ENCODE peak calls at places on chromosomes 1 and 21, in eight cellular contexts. One of them, this sample, is unnamed.

GRCh38 chr1:180964609-180965008 is 51.9 kb downstream of the KIAA1614 start:
- DNase-seq in hepatocyte: no peak
- DNase-seq in epithelial cell of esophagus: no peak
- DNase-seq in HepG2: no peak
- DNase-seq in endothelial cell: no peak
- DNase-seq in esophagus muscularis mucosa: no peak
- DNase-seq in AG10803: no peak
- DNase-seq in heart right ventricle: no peak
- DNase-seq in this sample: no peak

GRCh38 chr1:86773331-86774288 is 69.2 kb downstream of the SH3GLB1 start:
- DNase-seq in hepatocyte: no peak
- DNase-seq in epithelial cell of esophagus: peak; percentile 69
- DNase-seq in HepG2: peak; percentile 61
- DNase-seq in endothelial cell: no peak
- DNase-seq in esophagus muscularis mucosa: no peak
- DNase-seq in AG10803: no peak
- DNase-seq in heart right ventricle: no peak
- DNase-seq in this sample: no peak

GRCh38 chr1:31064115-31064514 is 1.4 kb downstream of the PUM1 start:
- DNase-seq in hepatocyte: no peak
- DNase-seq in epithelial cell of esophagus: no peak
- DNase-seq in HepG2: peak; percentile 89
- DNase-seq in endothelial cell: no peak
- DNase-seq in esophagus muscularis mucosa: no peak
- DNase-seq in AG10803: no peak
- DNase-seq in heart right ventricle: no peak
- DNase-seq in this sample: no peak

GRCh38 chr1:235783148-235783776 is 83.4 kb downstream of the LYST start:
- DNase-seq in hepatocyte: peak; percentile 53
- DNase-seq in epithelial cell of esophagus: peak; percentile 44
- DNase-seq in HepG2: peak; percentile 43
- DNase-seq in endothelial cell: no peak
- DNase-seq in esophagus muscularis mucosa: no peak
- DNase-seq in AG10803: peak; percentile 61
- DNase-seq in heart right ventricle: no peak
- DNase-seq in this sample: no peak

GRCh38 chr1:160636547-160636946 is 10.3 kb downstream of the SLAMF1 start:
- DNase-seq in hepatocyte: no peak
- DNase-seq in epithelial cell of esophagus: no peak
- DNase-seq in HepG2: no peak
- DNase-seq in endothelial cell: no peak
- DNase-seq in esophagus muscularis mucosa: no peak
- DNase-seq in AG10803: no peak
- DNase-seq in heart right ventricle: no peak
- DNase-seq in this sample: no peak

GRCh38 chr1:12528021-12528852 is 89.8 kb downstream of the DHRS3 start:
- DNase-seq in hepatocyte: peak; percentile 84
- DNase-seq in epithelial cell of esophagus: peak; percentile 14
- DNase-seq in HepG2: peak; percentile 98
- DNase-seq in endothelial cell: no peak
- DNase-seq in esophagus muscularis mucosa: no peak
- DNase-seq in AG10803: peak; percentile 89
- DNase-seq in heart right ventricle: no peak
- DNase-seq in this sample: no peak

GRCh38 chr1:225954753-225955152 is 13.7 kb upstream of the LEFTY2 start:
- DNase-seq in hepatocyte: no peak
- DNase-seq in epithelial cell of esophagus: no peak
- DNase-seq in HepG2: no peak
- DNase-seq in endothelial cell: no peak
- DNase-seq in esophagus muscularis mucosa: no peak
- DNase-seq in AG10803: no peak
- DNase-seq in heart right ventricle: no peak
- DNase-seq in this sample: no peak

GRCh38 chr1:33261344-33261743 is 5.1 kb downstream of the ZNF362 start:
- DNase-seq in hepatocyte: no peak
- DNase-seq in epithelial cell of esophagus: no peak
- DNase-seq in HepG2: no peak
- DNase-seq in endothelial cell: no peak
- DNase-seq in esophagus muscularis mucosa: no peak
- DNase-seq in AG10803: no peak
- DNase-seq in heart right ventricle: no peak
- DNase-seq in this sample: no peak

GRCh38 chr1:37622131-37622530 is 12.6 kb downstream of the RSPO1 start:
- DNase-seq in hepatocyte: no peak
- DNase-seq in epithelial cell of esophagus: no peak
- DNase-seq in HepG2: no peak
- DNase-seq in endothelial cell: no peak
- DNase-seq in esophagus muscularis mucosa: no peak
- DNase-seq in AG10803: no peak
- DNase-seq in heart right ventricle: no peak
- DNase-seq in this sample: no peak

GRCh38 chr1:60621524-60621923 is 460.8 kb upstream of the NFIA start:
- DNase-seq in hepatocyte: peak; percentile 14
- DNase-seq in epithelial cell of esophagus: no peak
- DNase-seq in HepG2: no peak
- DNase-seq in endothelial cell: no peak
- DNase-seq in esophagus muscularis mucosa: no peak
- DNase-seq in AG10803: no peak
- DNase-seq in heart right ventricle: no peak
- DNase-seq in this sample: no peak

GRCh38 chr1:93820554-93821411 is 58.2 kb downstream of the DNTTIP2 start:
- DNase-seq in hepatocyte: no peak
- DNase-seq in epithelial cell of esophagus: no peak
- DNase-seq in HepG2: no peak
- DNase-seq in endothelial cell: no peak
- DNase-seq in esophagus muscularis mucosa: peak; percentile 66
- DNase-seq in AG10803: no peak
- DNase-seq in heart right ventricle: no peak
- DNase-seq in this sample: no peak

GRCh38 chr1:29688477-29689365 is 452.4 kb downstream of the PTPRU start:
- DNase-seq in hepatocyte: peak; percentile 46
- DNase-seq in epithelial cell of esophagus: peak; percentile 53
- DNase-seq in HepG2: no peak
- DNase-seq in endothelial cell: no peak
- DNase-seq in esophagus muscularis mucosa: no peak
- DNase-seq in AG10803: peak; percentile 74
- DNase-seq in heart right ventricle: no peak
- DNase-seq in this sample: no peak

GRCh38 chr21:37593015-37593414 is 226.4 kb downstream of the DYRK1A start:
- DNase-seq in hepatocyte: no peak
- DNase-seq in epithelial cell of esophagus: no peak
- DNase-seq in HepG2: no peak
- DNase-seq in endothelial cell: peak; percentile 67
- DNase-seq in esophagus muscularis mucosa: peak; percentile 86
- DNase-seq in AG10803: no peak
- DNase-seq in heart right ventricle: no peak
- DNase-seq in this sample: no peak

GRCh38 chr1:41887365-41887764 is 31.4 kb downstream of the HIVEP3 start:
- DNase-seq in hepatocyte: no peak
- DNase-seq in epithelial cell of esophagus: no peak
- DNase-seq in HepG2: no peak
- DNase-seq in endothelial cell: no peak
- DNase-seq in esophagus muscularis mucosa: no peak
- DNase-seq in AG10803: no peak
- DNase-seq in heart right ventricle: no peak
- DNase-seq in this sample: no peak

GRCh38 chr1:223556414-223557124 is 108.9 kb downstream of the CAPN8 start:
- DNase-seq in hepatocyte: peak; percentile 55
- DNase-seq in epithelial cell of esophagus: peak; percentile 67
- DNase-seq in HepG2: peak; percentile 25
- DNase-seq in endothelial cell: peak; percentile 83
- DNase-seq in esophagus muscularis mucosa: no peak
- DNase-seq in AG10803: peak; percentile 3
- DNase-seq in heart right ventricle: no peak
- DNase-seq in this sample: peak; percentile 74

GRCh38 chr1:32886828-32887414 is 630 bp downstream of the HPCA start:
- DNase-seq in hepatocyte: no peak
- DNase-seq in epithelial cell of esophagus: no peak
- DNase-seq in HepG2: no peak
- DNase-seq in endothelial cell: no peak
- DNase-seq in esophagus muscularis mucosa: no peak
- DNase-seq in AG10803: no peak
- DNase-seq in heart right ventricle: no peak
- DNase-seq in this sample: no peak

GRCh38 chr1:234649432-234650081 is 39.6 kb upstream of the IRF2BP2 start:
- DNase-seq in hepatocyte: no peak
- DNase-seq in epithelial cell of esophagus: peak; percentile 68
- DNase-seq in HepG2: no peak
- DNase-seq in endothelial cell: no peak
- DNase-seq in esophagus muscularis mucosa: no peak
- DNase-seq in AG10803: peak; percentile 21
- DNase-seq in heart right ventricle: no peak
- DNase-seq in this sample: no peak

GRCh38 chr1:180609643-180610555 is 21.9 kb upstream of the XPR1 start:
- DNase-seq in hepatocyte: peak; percentile 33
- DNase-seq in epithelial cell of esophagus: peak; percentile 55
- DNase-seq in HepG2: no peak
- DNase-seq in endothelial cell: no peak
- DNase-seq in esophagus muscularis mucosa: no peak
- DNase-seq in AG10803: peak; percentile 83
- DNase-seq in heart right ventricle: no peak
- DNase-seq in this sample: no peak

GRCh38 chr1:53336146-53336545 is 8.3 kb upstream of the LRP8 start:
- DNase-seq in hepatocyte: no peak
- DNase-seq in epithelial cell of esophagus: no peak
- DNase-seq in HepG2: no peak
- DNase-seq in endothelial cell: no peak
- DNase-seq in esophagus muscularis mucosa: peak; percentile 75
- DNase-seq in AG10803: no peak
- DNase-seq in heart right ventricle: no peak
- DNase-seq in this sample: no peak

GRCh38 chr1:215720121-215720520 is 153.0 kb downstream of the KCTD3 start:
- DNase-seq in hepatocyte: no peak
- DNase-seq in epithelial cell of esophagus: no peak
- DNase-seq in HepG2: no peak
- DNase-seq in endothelial cell: no peak
- DNase-seq in esophagus muscularis mucosa: no peak
- DNase-seq in AG10803: peak; percentile 16
- DNase-seq in heart right ventricle: no peak
- DNase-seq in this sample: no peak

GRCh38 chr1:215114154-215114933 is 31.8 kb downstream of the KCNK2 start:
- DNase-seq in hepatocyte: no peak
- DNase-seq in epithelial cell of esophagus: peak; percentile 88
- DNase-seq in HepG2: no peak
- DNase-seq in endothelial cell: no peak
- DNase-seq in esophagus muscularis mucosa: no peak
- DNase-seq in AG10803: peak; percentile 89
- DNase-seq in heart right ventricle: no peak
- DNase-seq in this sample: no peak

GRCh38 chr1:62917314-62917713 is 133.4 kb downstream of the ATG4C start:
- DNase-seq in hepatocyte: no peak
- DNase-seq in epithelial cell of esophagus: no peak
- DNase-seq in HepG2: no peak
- DNase-seq in endothelial cell: no peak
- DNase-seq in esophagus muscularis mucosa: no peak
- DNase-seq in AG10803: no peak
- DNase-seq in heart right ventricle: no peak
- DNase-seq in this sample: no peak

GRCh38 chr1:62917805-62918204 is 133.9 kb downstream of the ATG4C start:
- DNase-seq in hepatocyte: no peak
- DNase-seq in epithelial cell of esophagus: no peak
- DNase-seq in HepG2: no peak
- DNase-seq in endothelial cell: no peak
- DNase-seq in esophagus muscularis mucosa: no peak
- DNase-seq in AG10803: no peak
- DNase-seq in heart right ventricle: no peak
- DNase-seq in this sample: no peak

GRCh38 chr1:62918706-62919105 is 134.8 kb downstream of the ATG4C start:
- DNase-seq in hepatocyte: no peak
- DNase-seq in epithelial cell of esophagus: no peak
- DNase-seq in HepG2: no peak
- DNase-seq in endothelial cell: no peak
- DNase-seq in esophagus muscularis mucosa: no peak
- DNase-seq in AG10803: no peak
- DNase-seq in heart right ventricle: no peak
- DNase-seq in this sample: no peak
- TF ChIP-seq CTCF in hepatocyte: no peak
- TF ChIP-seq CTCF in epithelial cell of esophagus: no peak
- TF ChIP-seq CTCF in HepG2: no peak
- TF ChIP-seq CTCF in endothelial cell: no peak
- TF ChIP-seq CTCF in esophagus muscularis mucosa: no peak
- TF ChIP-seq CTCF in AG10803: no peak
- TF ChIP-seq CTCF in heart right ventricle: no peak
- TF ChIP-seq CTCF in this sample: no peak

GRCh38 chr1:204746838-204747442 is 61.4 kb upstream of the LRRN2 start:
- DNase-seq in hepatocyte: peak; percentile 72
- DNase-seq in epithelial cell of esophagus: peak; percentile 59
- DNase-seq in HepG2: peak; percentile 40
- DNase-seq in endothelial cell: peak; percentile 63
- DNase-seq in esophagus muscularis mucosa: peak; percentile 86
- DNase-seq in AG10803: peak; percentile 43
- DNase-seq in heart right ventricle: no peak
- DNase-seq in this sample: peak; percentile 68
- TF ChIP-seq CTCF in hepatocyte: peak; percentile 74
- TF ChIP-seq CTCF in epithelial cell of esophagus: peak; percentile 98
- TF ChIP-seq CTCF in HepG2: peak; percentile 71
- TF ChIP-seq CTCF in endothelial cell: peak; percentile 93
- TF ChIP-seq CTCF in esophagus muscularis mucosa: peak; percentile 97
- TF ChIP-seq CTCF in AG10803: peak; percentile 98
- TF ChIP-seq CTCF in heart right ventricle: peak; percentile 86
- TF ChIP-seq CTCF in this sample: peak; percentile 96

GRCh38 chr1:80245813-80246212 is 1239.3 kb upstream of the ADGRL4 start:
- DNase-seq in hepatocyte: no peak
- DNase-seq in epithelial cell of esophagus: no peak
- DNase-seq in HepG2: no peak
- DNase-seq in endothelial cell: no peak
- DNase-seq in esophagus muscularis mucosa: no peak
- DNase-seq in AG10803: no peak
- DNase-seq in heart right ventricle: no peak
- DNase-seq in this sample: no peak
- TF ChIP-seq CTCF in hepatocyte: no peak
- TF ChIP-seq CTCF in epithelial cell of esophagus: no peak
- TF ChIP-seq CTCF in HepG2: no peak
- TF ChIP-seq CTCF in endothelial cell: no peak
- TF ChIP-seq CTCF in esophagus muscularis mucosa: no peak
- TF ChIP-seq CTCF in AG10803: no peak
- TF ChIP-seq CTCF in heart right ventricle: no peak
- TF ChIP-seq CTCF in this sample: no peak

GRCh38 chr1:15424146-15424667 is 14.0 kb upstream of the CTRC start:
- DNase-seq in hepatocyte: peak; percentile 73
- DNase-seq in epithelial cell of esophagus: no peak
- DNase-seq in HepG2: no peak
- DNase-seq in endothelial cell: no peak
- DNase-seq in esophagus muscularis mucosa: no peak
- DNase-seq in AG10803: no peak
- DNase-seq in heart right ventricle: no peak
- DNase-seq in this sample: no peak

GRCh38 chr1:15418811-15419515 is 9.3 kb downstream of the EFHD2 start:
- DNase-seq in hepatocyte: no peak
- DNase-seq in epithelial cell of esophagus: peak; percentile 96
- DNase-seq in HepG2: no peak
- DNase-seq in endothelial cell: no peak
- DNase-seq in esophagus muscularis mucosa: no peak
- DNase-seq in AG10803: no peak
- DNase-seq in heart right ventricle: no peak
- DNase-seq in this sample: no peak

GRCh38 chr1:15422871-15423270 is 13.2 kb downstream of the EFHD2 start:
- DNase-seq in hepatocyte: no peak
- DNase-seq in epithelial cell of esophagus: no peak
- DNase-seq in HepG2: no peak
- DNase-seq in endothelial cell: no peak
- DNase-seq in esophagus muscularis mucosa: no peak
- DNase-seq in AG10803: no peak
- DNase-seq in heart right ventricle: no peak
- DNase-seq in this sample: no peak

GRCh38 chr1:15423355-15424077 is 13.8 kb downstream of the EFHD2 start:
- DNase-seq in hepatocyte: no peak
- DNase-seq in epithelial cell of esophagus: no peak
- DNase-seq in HepG2: no peak
- DNase-seq in endothelial cell: no peak
- DNase-seq in esophagus muscularis mucosa: no peak
- DNase-seq in AG10803: no peak
- DNase-seq in heart right ventricle: no peak
- DNase-seq in this sample: no peak

GRCh38 chr1:15420853-15421465 is 11.3 kb downstream of the EFHD2 start:
- DNase-seq in hepatocyte: no peak
- DNase-seq in epithelial cell of esophagus: no peak
- DNase-seq in HepG2: peak; percentile 77
- DNase-seq in endothelial cell: no peak
- DNase-seq in esophagus muscularis mucosa: no peak
- DNase-seq in AG10803: no peak
- DNase-seq in heart right ventricle: no peak
- DNase-seq in this sample: no peak
- TF ChIP-seq CTCF in hepatocyte: no peak
- TF ChIP-seq CTCF in epithelial cell of esophagus: no peak
- TF ChIP-seq CTCF in HepG2: peak; percentile 84
- TF ChIP-seq CTCF in endothelial cell: no peak
- TF ChIP-seq CTCF in esophagus muscularis mucosa: no peak
- TF ChIP-seq CTCF in AG10803: no peak
- TF ChIP-seq CTCF in heart right ventricle: no peak
- TF ChIP-seq CTCF in this sample: no peak